ENCODE peak calls at places on chromosomes 5 and 9, in eight cellular contexts. H, J, N, U, E, B, O and C are unnamed samples.

GRCh38 chr9:18368206-18368605 is 105.7 kb upstream of the ADAMTSL1 start:
- DNase-seq in H (no peak), J (no peak), N (peak; percentile 32), U (peak; percentile 32), E (no peak), B (no peak), O (no peak), C (peak; percentile 65)

GRCh38 chr9:99666571-99666970 is 155.1 kb upstream of the NR4A3 start:
- DNase-seq in H (no peak), J (peak; percentile 1), N (no peak), U (no peak), E (no peak), B (no peak), O (no peak), C (no peak)

GRCh38 chr5:175742290-175742994 is 84.6 kb downstream of the HRH2 start:
- DNase-seq in H (no peak), J (no peak), N (no peak), U (no peak), E (no peak), B (no peak), O (no peak), C (no peak)

GRCh38 chr5:95728494-95729114 is 2.5 kb upstream of the RHOBTB3 start:
- DNase-seq in H (no peak), J (no peak), N (peak; percentile 55), U (no peak), E (no peak), B (no peak), O (peak; percentile 59), C (no peak)

GRCh38 chr5:73728493-73729273 is 102.7 kb downstream of the ARHGEF28 start:
- DNase-seq in H (no peak), J (no peak), N (no peak), U (no peak), E (no peak), B (no peak), O (no peak), C (no peak)

GRCh38 chr9:126777733-126778132 is 27.1 kb upstream of the ZBTB43 start:
- DNase-seq in H (no peak), J (no peak), N (no peak), U (no peak), E (no peak), B (no peak), O (no peak), C (no peak)

GRCh38 chr5:55540024-55540423 is 5.3 kb upstream of the PLPP1 start:
- DNase-seq in H (no peak), J (no peak), N (peak; percentile 8), U (peak; percentile 61), E (no peak), B (no peak), O (no peak), C (peak; percentile 43)

GRCh38 chr5:150460781-150461180 is 11.2 kb upstream of the RPS14 start:
- DNase-seq in H (no peak), J (no peak), N (no peak), U (no peak), E (no peak), B (no peak), O (no peak), C (no peak)

GRCh38 chr9:6147847-6148246 is 67.8 kb upstream of the IL33 start:
- DNase-seq in H (no peak), J (no peak), N (peak; percentile 35), U (no peak), E (no peak), B (no peak), O (no peak), C (no peak)

GRCh38 chr5:148922606-148923005 is 96.2 kb downstream of the ADRB2 start:
- DNase-seq in H (no peak), J (no peak), N (no peak), U (peak; percentile 28), E (no peak), B (no peak), O (no peak), C (peak; percentile 12)

GRCh38 chr9:104927912-104928740 is at the start of gene ABCA1:
- DNase-seq in H (peak; percentile 85), J (peak; percentile 92), N (peak; percentile 79), U (peak; percentile 83), E (peak; percentile 92), B (peak; percentile 95), O (peak; percentile 88), C (peak; percentile 66)

GRCh38 chr5:41524174-41524573 is 13.8 kb upstream of the PLCXD3 start:
- DNase-seq in H (peak; percentile 2), J (no peak), N (no peak), U (no peak), E (no peak), B (no peak), O (no peak), C (no peak)

GRCh38 chr5:73314395-73315195 is 134.0 kb downstream of the FOXD1 start:
- DNase-seq in H (peak; percentile 5), J (no peak), N (peak; percentile 64), U (peak; percentile 54), E (no peak), B (no peak), O (no peak), C (no peak)

GRCh38 chr9:93119953-93120845 is 13.9 kb downstream of the NINJ1 start:
- DNase-seq in H (peak; percentile 99), J (peak; percentile 69), N (peak; percentile 91), U (peak; percentile 94), E (peak; percentile 95), B (peak; percentile 85), O (peak; percentile 98), C (peak; percentile 93)

GRCh38 chr9:124482431-124483031 is 24.7 kb downstream of the NR5A1 start:
- DNase-seq in H (no peak), J (no peak), N (no peak), U (no peak), E (peak; percentile 81), B (no peak), O (no peak), C (no peak)

GRCh38 chr5:65483474-65484346 is 2.0 kb upstream of the ADAMTS6 start:
- DNase-seq in H (no peak), J (peak; percentile 78), N (peak; percentile 74), U (peak; percentile 86), E (no peak), B (no peak), O (peak; percentile 89), C (peak; percentile 80)

GRCh38 chr5:149071756-149072155 is 8.9 kb upstream of the SH3TC2 start:
- DNase-seq in H (no peak), J (no peak), N (no peak), U (no peak), E (no peak), B (no peak), O (no peak), C (no peak)

GRCh38 chr9:107005201-107005600 is 142.2 kb downstream of the ZNF462 start:
- DNase-seq in H (no peak), J (no peak), N (no peak), U (no peak), E (no peak), B (no peak), O (no peak), C (no peak)

GRCh38 chr5:31573494-31573893 is 41.4 kb downstream of the C5orf22 start:
- DNase-seq in H (no peak), J (no peak), N (no peak), U (no peak), E (no peak), B (no peak), O (no peak), C (no peak)

GRCh38 chr9:114035221-114035844 is 42.8 kb downstream of the AMBP start:
- DNase-seq in H (no peak), J (no peak), N (no peak), U (no peak), E (peak; percentile 67), B (no peak), O (no peak), C (no peak)

GRCh38 chr9:90795084-90795483 is 6.5 kb upstream of the SYK start:
- DNase-seq in H (no peak), J (peak; percentile 58), N (no peak), U (no peak), E (no peak), B (no peak), O (no peak), C (no peak)

GRCh38 chr5:78547731-78548189 is 100.8 kb downstream of the LHFPL2 start:
- DNase-seq in H (no peak), J (no peak), N (peak; percentile 68), U (peak; percentile 84), E (no peak), B (peak; percentile 55), O (peak; percentile 100), C (peak; percentile 97)
- H3K4me3 ChIP-seq in H (no peak overlapping the region), J (no peak overlapping the region), N (no peak overlapping the region), U (no peak overlapping the region), E (no peak overlapping the region), B (no peak overlapping the region), O (no peak overlapping the region), C (peak overlapping the region; percentile 23)

GRCh38 chr9:131636593-131636992 is 91.3 kb downstream of the PRRT1B start:
- DNase-seq in H (no peak), J (no peak), N (no peak), U (no peak), E (no peak), B (no peak), O (no peak), C (no peak)

GRCh38 chr9:131631254-131631653 is 85.9 kb downstream of the PRRT1B start:
- DNase-seq in H (no peak), J (no peak), N (no peak), U (no peak), E (no peak), B (no peak), O (no peak), C (no peak)

GRCh38 chr9:131633491-131634031 is 88.2 kb downstream of the PRRT1B start:
- DNase-seq in H (no peak), J (no peak), N (peak; percentile 76), U (no peak), E (no peak), B (no peak), O (no peak), C (peak; percentile 62)

GRCh38 chr9:131635912-131636311 is 90.6 kb downstream of the PRRT1B start:
- DNase-seq in H (no peak), J (no peak), N (no peak), U (no peak), E (no peak), B (no peak), O (no peak), C (no peak)

DNA sequence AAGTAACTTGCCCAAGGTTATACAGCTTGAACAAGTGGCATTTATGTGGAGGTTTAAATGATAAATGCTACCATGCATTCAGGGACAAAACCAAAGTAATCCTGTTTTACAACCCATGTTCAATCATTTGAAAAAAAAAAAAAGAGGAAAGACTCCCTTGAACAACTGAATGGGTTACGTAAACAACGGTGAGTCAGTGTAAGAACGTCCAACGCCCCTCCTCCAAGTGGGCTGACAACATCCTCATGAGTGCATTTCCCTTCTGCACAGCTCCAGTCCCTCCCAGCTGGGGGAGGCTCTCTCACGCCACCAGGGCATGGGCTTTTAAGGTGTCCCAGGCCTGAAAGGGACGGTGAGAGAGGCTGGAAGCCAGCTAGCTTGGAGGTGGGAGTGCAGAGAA is 90.0 kb downstream of the PRRT1B start:
- DNase-seq in H (peak; percentile 97), J (no peak), N (peak; percentile 98), U (peak; percentile 99), E (no peak), B (peak; percentile 90), O (peak; percentile 96), C (peak; percentile 96)
- TF ChIP-seq CTCF in H (no peak), J (no peak), N (no peak), U (peak; percentile 10), E (no peak), B (no peak), O (peak; percentile 14), C (peak; percentile 21)

GRCh38 chr9:125745682-125746016 is 1.5 kb upstream of the PBX3 start:
- DNase-seq in H (no peak), J (no peak), N (no peak), U (no peak), E (no peak), B (no peak), O (no peak), C (no peak)
- H3K4me3 ChIP-seq in H (peak overlapping the region; percentile 86), J (peak overlapping the region; percentile 67), N (peak overlapping the region; percentile 63), U (peak overlapping the region; percentile 63), E (peak overlapping the region; percentile 86), B (no peak overlapping the region), O (peak overlapping the region; percentile 75), C (peak overlapping the region; percentile 73)

GRCh38 chr5:123545506-123545905 is 33.5 kb downstream of the CSNK1G3 start:
- DNase-seq in H (no peak), J (peak; percentile 53), N (no peak), U (no peak), E (no peak), B (peak; percentile 21), O (peak; percentile 4), C (peak; percentile 27)
- TF ChIP-seq CTCF in H (no peak), J (peak; percentile 92), N (peak; percentile 49), U (peak; percentile 29), E (no peak), B (peak; percentile 48), O (peak; percentile 55), C (peak; percentile 57)